ENCODE peak calls at places on chromosomes 11 and 22, in six cellular contexts. X is IMR-90, P is neuronal stem cell, R is mesenchymal stem cell, M is H1, H is H9. Q is an unnamed sample.

GRCh38 chr11:57900315-57900714 is 123.4 kb upstream of the OR9Q1 start:
- DNase-seq in P (no peak), M (no peak), H (no peak), R (no peak), X (no peak), Q (peak; percentile 58)

GRCh38 chr11:2685051-2685450 is 14.7 kb downstream of the KCNQ1OT1 start:
- DNase-seq in R (no peak), H (no peak), P (no peak), M (no peak), X (no peak), Q (no peak)

GRCh38 chr11:74696488-74696887 is 34.7 kb downstream of the CHRDL2 start:
- DNase-seq in H (no peak), X (no peak), R (no peak), P (no peak), M (no peak), Q (no peak)

GRCh38 chr11:77619576-77620198 is 17.9 kb downstream of the CLNS1A start:
- DNase-seq in R (peak; percentile 54), H (no peak), X (peak; percentile 54), M (no peak), P (peak; percentile 39), Q (peak; percentile 71)

GRCh38 chr22:26610983-26611382 is 6.8 kb downstream of the CRYBB1 start:
- DNase-seq in H (no peak), X (peak; percentile 22), R (no peak), M (no peak), P (no peak), Q (no peak)

GRCh38 chr11:134532921-134533421 is 120.9 kb upstream of the B3GAT1 start:
- DNase-seq in M (peak; percentile 41), R (no peak), X (no peak), H (peak; percentile 17), P (no peak), Q (no peak)

GRCh38 chr11:10823152-10823579 is 14.4 kb upstream of the EIF4G2 start:
- DNase-seq in P (no peak), M (no peak), R (no peak), H (no peak), X (no peak), Q (no peak)

GRCh38 chr11:121894581-121894980 is 221.4 kb downstream of the BLID start:
- DNase-seq in H (no peak), P (no peak), R (peak; percentile 48), X (peak; percentile 70), M (no peak), Q (no peak)

GRCh38 chr11:68352591-68352990 is 40.2 kb downstream of the LRP5 start:
- DNase-seq in P (no peak), M (no peak), R (no peak), H (no peak), X (no peak), Q (no peak)

GRCh38 chr11:112318193-112318592 is 57.5 kb upstream of the PLET1 start:
- DNase-seq in X (peak; percentile 96), H (no peak), P (no peak), R (peak; percentile 88), M (no peak), Q (no peak)

GRCh38 chr11:541433-541885 is 4.1 kb downstream of the LRRC56 start:
- DNase-seq in X (no peak), M (no peak), P (no peak), H (no peak), R (no peak), Q (no peak)

GRCh38 chr22:19751497-19752245 is 8.9 kb upstream of the TBX1 start:
- DNase-seq in M (no peak), P (no peak), R (no peak), H (no peak), X (no peak), Q (no peak)

GRCh38 chr22:37604875-37605274 is 3.8 kb upstream of the GGA1 start:
- DNase-seq in M (no peak), X (no peak), R (no peak), H (no peak), P (no peak), Q (no peak)

GRCh38 chr11:117597083-117597482 is 199.9 kb downstream of the DSCAML1 start:
- DNase-seq in H (peak; percentile 78), X (peak; percentile 32), M (peak; percentile 85), R (peak; percentile 30), P (peak; percentile 66), Q (peak; percentile 76)

GRCh38 chr11:82796970-82797594 is 63.4 kb upstream of the FAM181B start:
- DNase-seq in P (peak; percentile 21), M (no peak), H (no peak), X (no peak), R (no peak), Q (no peak)

GRCh38 chr11:118434123-118434552 is 2.2 kb upstream of the KMT2A start:
- DNase-seq in R (no peak), H (no peak), P (no peak), M (no peak), X (peak; percentile 48), Q (no peak)

GRCh38 chr11:83778598-83778997 is 492.4 kb upstream of the CCDC90B start:
- DNase-seq in R (no peak), X (no peak), H (no peak), P (no peak), M (no peak), Q (no peak)

GRCh38 chr11:72075109-72075508 is 5.2 kb downstream of the NUMA1 start:
- DNase-seq in M (no peak), P (no peak), R (peak; percentile 50), X (no peak), H (peak; percentile 43), Q (peak; percentile 69)

GRCh38 chr11:59729884-59730283 is 16.2 kb upstream of the OR10V1 start:
- DNase-seq in R (no peak), P (no peak), H (no peak), M (no peak), X (no peak), Q (no peak)

GRCh38 chr22:42720263-42721044 is at the start of gene A4GALT:
- DNase-seq in R (no peak), H (peak; percentile 51), M (peak; percentile 71), P (no peak), X (no peak), Q (no peak)

GRCh38 chr22:43126506-43127165 is 16.1 kb downstream of the BIK start:
- DNase-seq in X (peak; percentile 85), P (no peak), M (peak; percentile 51), R (peak; percentile 85), H (no peak), Q (peak; percentile 65)

GRCh38 chr22:43397766-43398165 is 14.0 kb upstream of the MPPED1 start:
- DNase-seq in R (no peak), X (no peak), P (no peak), H (no peak), M (no peak), Q (no peak)

GRCh38 chr11:15390857-15391256 is 276.1 kb downstream of the INSC start:
- DNase-seq in R (no peak), P (no peak), H (no peak), X (no peak), M (no peak), Q (no peak)

GRCh38 chr22:38167988-38168407 is 13.6 kb downstream of the PLA2G6 start:
- DNase-seq in R (no peak), X (no peak), P (no peak), M (no peak), H (no peak), Q (no peak)

GRCh38 chr22:25546242-25546641 is 18.2 kb upstream of the GRK3 start:
- DNase-seq in P (no peak), X (no peak), M (no peak), R (no peak), H (no peak), Q (no peak)

GRCh38 chr11:77075425-77075905 is 8.7 kb downstream of the CAPN5 start:
- DNase-seq in H (no peak), X (no peak), R (no peak), P (no peak), M (no peak), Q (no peak)

GRCh38 chr11:33703771-33704170 is 3.1 kb upstream of the C11orf91 start:
- DNase-seq in M (no peak), R (no peak), H (no peak), X (peak; percentile 35), P (no peak), Q (no peak)

DNA sequence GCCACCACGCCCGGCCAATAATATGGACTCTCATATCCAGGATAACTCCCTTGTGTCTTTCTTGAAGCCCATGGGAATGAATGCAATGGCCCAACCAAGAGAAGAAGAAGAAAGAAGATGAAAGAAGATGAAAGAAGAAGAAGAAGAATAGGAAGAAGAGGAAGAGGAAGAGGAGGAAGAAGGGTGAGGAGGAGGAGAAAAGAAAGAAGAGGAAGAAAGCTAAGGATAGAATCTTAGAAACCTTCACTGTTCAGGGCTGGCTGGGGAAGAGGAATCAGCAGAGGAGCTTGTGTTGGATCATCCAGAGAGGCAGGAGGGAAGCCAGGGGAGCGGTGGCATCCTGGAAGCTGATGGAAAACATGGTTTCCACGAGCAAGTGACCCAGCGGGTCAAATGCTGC is 28.9 kb downstream of the MCHR1 start:
- DNase-seq in M (no peak), P (no peak), X (no peak), R (no peak), H (no peak), Q (no peak)
- H2AK5ac ChIP-seq in M (no peak overlapping the region), P (no peak overlapping the region), X (no peak overlapping the region), R (no peak overlapping the region), H (no peak overlapping the region), Q (no peak overlapping the region)

DNA sequence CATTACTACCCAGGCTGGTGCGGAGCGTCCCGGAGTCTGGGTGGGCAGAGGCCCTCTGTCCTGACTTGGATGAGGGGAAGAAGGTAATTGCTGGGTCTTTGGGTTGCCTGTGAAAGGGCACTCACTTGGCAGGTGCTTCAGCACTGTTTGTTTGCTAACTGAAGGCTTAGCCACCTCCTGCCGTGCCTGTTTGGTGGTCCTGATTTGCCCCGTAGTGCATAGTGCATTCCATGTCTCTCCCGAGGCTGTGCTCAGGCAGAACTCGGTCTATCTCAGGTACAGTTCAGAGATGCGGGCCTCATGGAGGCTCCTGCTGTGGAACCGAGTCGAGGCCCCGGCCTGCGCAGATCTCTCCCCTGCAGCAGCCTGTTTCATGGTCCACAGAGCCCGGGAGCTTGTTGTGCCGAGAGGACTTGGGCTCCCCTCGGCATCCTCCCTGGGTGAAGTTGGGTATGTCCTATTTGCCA is 146.2 kb downstream of the TBC1D22A start:
- DNase-seq in X (no peak), H (no peak), R (no peak), P (no peak), M (peak; percentile 45), Q (peak; percentile 27)
- H2AK5ac ChIP-seq in X (no peak overlapping the region), H (no peak overlapping the region), R (no peak overlapping the region), P (no peak overlapping the region), M (no peak overlapping the region), Q (no peak overlapping the region)

GRCh38 chr11:47861762-47862161 is 13.6 kb upstream of the NUP160 start:
- DNase-seq in P (no peak), M (no peak), X (peak; percentile 74), R (peak; percentile 80), H (no peak), Q (no peak)
- H2AK5ac ChIP-seq in P (no peak overlapping the region), M (no peak overlapping the region), X (no peak overlapping the region), R (no peak overlapping the region), H (no peak overlapping the region), Q (no peak overlapping the region)

DNA sequence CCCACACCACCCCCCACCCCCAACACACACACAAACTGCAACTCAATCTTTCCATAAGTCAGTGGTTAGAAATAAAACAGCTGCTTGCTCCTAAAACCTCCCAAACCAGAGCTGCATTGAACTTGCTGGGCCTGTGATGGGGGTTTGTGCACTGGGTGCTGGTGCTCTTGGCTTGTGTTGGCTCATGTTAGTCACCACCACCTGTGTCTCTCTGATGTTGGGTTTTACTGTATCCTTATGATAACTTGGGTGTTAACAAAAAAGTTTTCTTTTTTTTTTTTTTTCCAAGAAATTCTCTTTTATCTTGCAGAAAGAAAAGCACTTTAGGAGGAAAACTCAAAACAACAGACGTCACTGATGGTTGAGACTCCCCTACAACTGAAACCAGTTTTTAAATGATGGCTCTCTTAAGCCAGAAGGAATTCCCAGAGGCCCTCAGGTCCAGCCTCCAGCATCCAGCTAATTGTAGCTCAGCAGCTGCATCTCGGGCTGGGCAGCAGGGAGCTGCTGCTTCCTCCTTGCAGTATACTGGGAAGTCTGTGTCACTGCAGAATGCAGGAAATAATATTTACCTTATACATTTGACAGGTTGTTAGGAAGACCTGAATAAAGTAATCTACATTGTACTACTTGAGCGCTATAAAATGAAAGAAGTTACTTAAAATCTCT is 80.0 kb upstream of the DRD2 start:
- DNase-seq in M (no peak), H (no peak), R (peak; percentile 4), P (no peak), X (no peak), Q (no peak)
- H2AK5ac ChIP-seq in M (no peak overlapping the region), H (no peak overlapping the region), R (no peak overlapping the region), P (no peak overlapping the region), X (no peak overlapping the region), Q (no peak overlapping the region)